ENCODE peak calls at places on chromosome 12, in four cellular contexts. G, W, A and B are unnamed samples.

GRCh38 chr12:86230516-86231146 is 25.6 kb downstream of the MGAT4C start:
- DNase-seq in G (no peak), W (no peak), A (no peak), B (no peak)

GRCh38 chr12:108065061-108065460 is 64.0 kb upstream of the WSCD2 start:
- DNase-seq in G (no peak), W (no peak), A (no peak), B (no peak)

GRCh38 chr12:113370923-113371682 is 12.7 kb downstream of the PLBD2 start:
- DNase-seq in G (no peak), W (no peak), A (no peak), B (no peak)

GRCh38 chr12:132881853-132882252 is 5.6 kb downstream of the CHFR start:
- DNase-seq in G (no peak), W (no peak), A (no peak), B (peak)

GRCh38 chr12:31705651-31706050 is 23.2 kb downstream of the AMN1 start:
- DNase-seq in G (no peak), W (no peak), A (no peak), B (no peak)

GRCh38 chr12:64610092-64610659 is at the start of gene RASSF3:
- DNase-seq in G (peak), W (peak), A (peak), B (no peak)

GRCh38 chr12:32366704-32367103 is 32.7 kb upstream of the FGD4 start:
- DNase-seq in G (no peak), W (no peak), A (no peak), B (no peak)

GRCh38 chr12:4809013-4809448 is 88.8 kb downstream of the GALNT8 start:
- DNase-seq in G (peak), W (peak), A (no peak), B (no peak)

GRCh38 chr12:82517027-82517426 is 158.7 kb downstream of the METTL25 start:
- DNase-seq in G (no peak), W (peak), A (no peak), B (no peak)

GRCh38 chr12:68271346-68271745 is 17.9 kb upstream of the IL22 start:
- DNase-seq in G (no peak), W (no peak), A (no peak), B (no peak)

GRCh38 chr12:43965899-43966298 is 130.0 kb downstream of the TMEM117 start:
- DNase-seq in G (no peak), W (no peak), A (no peak), B (no peak)
- TF ChIP-seq CTCF in G (no peak), W (no peak), A (no peak), B (no peak)

GRCh38 chr12:55935742-55936151 is 4.8 kb downstream of the DGKA start:
- DNase-seq in G (peak), W (no peak), A (peak), B (no peak)
- TF ChIP-seq CTCF in G (no peak), W (no peak), A (no peak), B (no peak)

GRCh38 chr12:61923152-61923551 is 337.1 kb upstream of the USP15 start:
- DNase-seq in G (no peak), W (no peak), A (no peak), B (no peak)
- TF ChIP-seq CTCF in G (no peak), W (no peak), A (no peak), B (no peak)

GRCh38 chr12:116761499-116761898 is 23.4 kb downstream of the RNFT2 start:
- DNase-seq in G (no peak), W (no peak), A (no peak), B (no peak)

GRCh38 chr12:116760621-116761020 is 22.5 kb downstream of the RNFT2 start:
- DNase-seq in G (no peak), W (no peak), A (no peak), B (no peak)

GRCh38 chr12:116765271-116765670 is 27.2 kb downstream of the RNFT2 start:
- DNase-seq in G (no peak), W (no peak), A (no peak), B (no peak)

DNA sequence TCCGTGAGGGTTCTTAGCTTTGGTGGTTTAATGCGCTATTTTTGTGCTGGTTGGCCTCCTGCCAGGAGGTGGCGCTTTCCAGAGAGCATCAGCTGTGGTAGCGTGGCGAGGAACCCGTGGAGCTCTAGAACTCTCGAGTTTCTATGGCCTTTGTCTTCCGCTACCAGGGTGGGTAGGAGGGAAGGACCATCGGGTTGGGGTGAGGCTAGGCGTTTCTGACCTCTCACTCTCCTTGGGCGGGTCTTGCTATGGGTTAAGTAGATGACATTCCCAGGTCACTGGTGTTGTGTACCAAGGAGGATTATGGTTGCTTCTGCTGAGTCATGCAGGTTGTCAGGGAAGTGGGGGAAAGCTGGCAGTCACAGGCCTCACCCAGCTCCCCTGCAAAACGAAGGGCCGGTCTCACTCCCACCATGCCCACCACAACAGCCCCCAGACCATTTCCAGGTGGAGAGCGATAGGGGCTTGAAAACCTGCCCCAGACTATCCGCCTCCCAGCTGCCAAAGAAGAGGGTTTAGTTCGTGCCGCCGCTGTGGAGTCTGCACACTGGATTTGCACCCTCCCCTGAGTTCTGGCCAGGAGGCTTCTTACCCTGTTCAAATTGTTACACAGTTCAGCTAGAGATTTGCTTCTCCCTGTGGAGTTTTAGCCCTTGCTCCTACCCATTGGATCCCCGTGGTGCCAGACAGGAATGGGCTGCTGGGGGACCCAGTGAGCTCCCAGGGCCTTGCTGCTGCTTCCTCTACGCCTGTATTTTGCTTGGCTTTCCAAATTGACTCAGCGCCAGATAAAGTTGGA is 21.9 kb downstream of the RNFT2 start:
- DNase-seq in G (peak), W (no peak), A (peak), B (no peak)
- TF ChIP-seq CTCF in G (no peak), W (no peak), A (no peak), B (no peak)

DNA sequence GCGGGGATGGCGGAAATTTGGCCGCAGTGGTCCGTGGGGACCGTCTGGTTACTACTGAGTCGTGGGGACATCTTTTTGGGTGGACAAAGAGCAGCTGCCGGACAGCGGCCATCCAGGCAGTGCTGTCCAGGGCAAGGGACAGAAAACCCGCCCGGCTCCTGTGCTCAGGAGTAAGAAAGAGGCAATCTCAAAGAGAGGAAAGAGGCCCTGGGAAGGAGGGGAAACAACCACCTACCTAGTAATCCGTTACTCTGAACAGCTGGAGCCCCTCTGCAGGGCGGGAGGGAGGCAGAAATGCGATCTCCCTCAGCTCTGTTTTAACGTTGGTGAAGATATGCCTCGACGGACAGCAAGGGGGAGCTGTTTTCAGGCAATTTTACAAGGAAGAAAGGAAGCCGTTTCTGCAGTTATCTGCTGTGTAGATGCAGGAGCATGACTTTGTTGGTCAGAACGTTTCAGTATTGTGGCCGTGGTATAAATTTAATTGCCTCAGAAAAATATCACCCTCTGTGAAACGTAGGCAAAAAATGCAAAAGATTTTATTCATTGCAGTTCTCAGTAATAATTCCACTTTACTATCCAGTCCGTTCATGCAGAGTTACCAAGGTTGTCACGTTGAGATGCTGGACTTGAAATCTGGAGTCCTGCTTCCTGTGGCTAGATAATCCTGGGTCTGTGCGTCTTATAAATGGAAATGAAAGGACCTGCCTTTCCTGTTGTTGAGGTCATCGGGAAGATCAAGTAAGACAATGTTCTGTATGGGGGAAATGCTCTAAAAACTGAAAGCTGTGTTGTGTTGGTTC is 1.1 kb upstream of the AVPR1A start:
- DNase-seq in G (peak), W (peak), A (peak), B (no peak)
- TF ChIP-seq CTCF in G (peak), W (peak), A (peak), B (peak)

DNA sequence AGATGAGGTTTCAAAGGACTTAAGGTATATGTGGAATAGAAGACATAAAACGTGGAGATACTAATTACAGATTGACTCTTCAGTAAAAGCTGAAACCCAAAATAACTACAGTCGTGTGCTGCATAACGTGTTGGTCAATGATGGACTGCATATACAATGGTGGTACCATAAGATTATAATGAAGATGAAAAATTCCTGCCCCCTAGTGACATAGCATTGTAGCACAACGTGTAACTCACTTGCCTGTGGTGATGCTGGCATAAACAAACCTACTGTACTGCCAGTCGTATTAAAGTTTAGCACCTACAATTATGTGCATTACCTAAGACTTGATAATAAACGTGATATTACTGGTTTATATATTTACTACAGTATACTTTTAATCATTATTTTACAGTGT is 150.3 kb downstream of the LRRK2 start:
- DNase-seq in G (no peak), W (no peak), A (no peak), B (no peak)
- TF ChIP-seq CTCF in G (no peak), W (no peak), A (peak), B (no peak)

GRCh38 chr12:3200779-3201738 is 123.9 kb downstream of the TSPAN9 start:
- DNase-seq in G (no peak), W (no peak), A (no peak), B (no peak)
- TF ChIP-seq CTCF in G (no peak), W (no peak), A (no peak), B (no peak)

DNA sequence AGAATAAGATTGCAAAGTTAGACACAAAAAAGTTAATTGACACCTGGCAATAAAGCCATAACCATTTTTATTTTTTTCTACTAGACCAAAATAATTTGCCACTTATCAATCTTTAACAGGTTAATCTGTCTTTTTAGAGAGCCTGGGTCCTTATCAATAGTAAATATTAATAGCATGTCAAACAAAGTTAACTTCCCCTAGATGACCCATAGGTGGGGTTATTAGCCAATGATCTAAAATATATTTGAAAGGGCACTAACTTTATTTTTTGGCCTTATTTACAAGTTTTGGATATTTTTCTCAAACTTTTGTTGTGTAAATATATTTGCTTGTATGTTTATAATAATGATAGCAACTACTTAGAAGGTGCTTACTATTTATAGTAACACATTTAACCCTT is 3.9 kb downstream of the ANKRD33 start:
- DNase-seq in G (no peak), W (peak), A (no peak), B (no peak)
- TF ChIP-seq CTCF in G (peak), W (no peak), A (peak), B (peak)